ENCODE peak calls at places on chromosomes 7 and 10, in eight cellular contexts. J, O, S, W, A, Y, B and K are unnamed samples.

GRCh38 chr7:37359662-37360444 is 88.8 kb downstream of the ELMO1 start:
- DNase-seq in Y (no peak), W (no peak), B (no peak), S (no peak), J (no peak), A (no peak), O (no peak), K (no peak)

GRCh38 chr10:102975483-102976057 is 57.5 kb downstream of the CNNM2 start:
- DNase-seq in S (no peak), O (peak), A (no peak), Y (no peak), B (peak), J (peak), W (no peak), K (no peak)

GRCh38 chr10:35306852-35307251 is 29.5 kb upstream of the CCNY start:
- DNase-seq in Y (peak), S (no peak), O (peak), J (peak), A (no peak), B (peak), W (peak), K (peak)

GRCh38 chr10:112187527-112187926 is 4.0 kb upstream of the GPAM start:
- DNase-seq in A (no peak), O (no peak), S (no peak), Y (no peak), W (no peak), B (no peak), J (no peak), K (no peak)

GRCh38 chr7:148772297-148773089 is 73.8 kb downstream of the CUL1 start:
- DNase-seq in B (peak), W (peak), O (peak), J (peak), S (peak), Y (no peak), A (no peak), K (peak)

GRCh38 chr7:129017264-129017663 is 37.6 kb downstream of the TNPO3 start:
- DNase-seq in W (no peak), A (no peak), J (no peak), S (no peak), B (no peak), Y (no peak), O (no peak), K (no peak)

GRCh38 chr10:8221481-8221880 is 167.0 kb downstream of the GATA3 start:
- DNase-seq in J (no peak), W (no peak), Y (no peak), B (no peak), O (no peak), S (no peak), A (no peak), K (no peak)

GRCh38 chr10:132451506-132452215 is 54.7 kb downstream of the PWWP2B start:
- DNase-seq in W (no peak), O (no peak), B (no peak), S (no peak), J (no peak), Y (no peak), A (no peak), K (no peak)

GRCh38 chr10:8544057-8544380 is 489.5 kb downstream of the GATA3 start:
- DNase-seq in W (peak), Y (no peak), B (no peak), S (no peak), O (no peak), J (no peak), A (no peak), K (peak)

GRCh38 chr7:114422478-114423217 is 8.0 kb downstream of the FOXP2 start:
- DNase-seq in Y (no peak), J (no peak), A (peak), B (no peak), W (no peak), O (peak), S (peak), K (no peak)

GRCh38 chr10:50461123-50461522 is 162.6 kb downstream of the SGMS1 start:
- DNase-seq in S (no peak), A (no peak), W (no peak), J (no peak), O (no peak), Y (no peak), B (no peak), K (no peak)

GRCh38 chr10:61662794-61663259 is at the start of gene CABCOCO1:
- DNase-seq in Y (no peak), S (peak), O (peak), A (peak), J (peak), W (no peak), B (peak), K (peak)

GRCh38 chr7:47722126-47722525 is 140.2 kb upstream of the TNS3 start:
- DNase-seq in W (no peak), A (no peak), S (no peak), O (no peak), J (no peak), Y (no peak), B (no peak), K (no peak)

GRCh38 chr10:46218921-46219320 is 67.9 kb upstream of the ANTXRL start:
- DNase-seq in Y (peak), A (no peak), B (no peak), J (no peak), W (no peak), O (no peak), S (no peak), K (no peak)

GRCh38 chr7:98551541-98552273 is 65.4 kb upstream of the NPTX2 start:
- DNase-seq in S (no peak), O (no peak), J (no peak), B (no peak), W (no peak), Y (no peak), A (no peak), K (peak)

GRCh38 chr7:21542891-21543527 is at the start of gene DNAH11:
- DNase-seq in W (no peak), S (no peak), A (peak), Y (peak), J (peak), B (peak), O (peak), K (peak)
- TF ChIP-seq EZH2 in W (no peak), S (no peak), A (no peak), Y (no peak), J (no peak), B (no peak), O (no peak), K (no peak)

GRCh38 chr10:99540339-99540672 is 7.6 kb downstream of the NKX2-3 start:
- DNase-seq in O (no peak), J (no peak), A (peak), B (no peak), Y (no peak), S (no peak), W (no peak), K (no peak)
- TF ChIP-seq EZH2 in O (no peak), J (no peak), A (no peak), B (no peak), Y (no peak), S (no peak), W (no peak), K (peak)

GRCh38 chr7:76281006-76281705 is 21.3 kb upstream of the HSPB1 start:
- DNase-seq in W (no peak), Y (no peak), B (no peak), S (no peak), J (no peak), O (peak), A (no peak), K (no peak)
- TF ChIP-seq EZH2 in W (peak), Y (no peak), B (peak), S (no peak), J (peak), O (peak), A (peak), K (peak)

GRCh38 chr10:94011296-94011695 is 17.6 kb downstream of the PLCE1 start:
- DNase-seq in J (no peak), B (no peak), Y (no peak), O (no peak), W (peak), S (no peak), A (no peak), K (no peak)
- TF ChIP-seq EZH2 in J (no peak), B (no peak), Y (no peak), O (no peak), W (no peak), S (no peak), A (no peak), K (no peak)

DNA sequence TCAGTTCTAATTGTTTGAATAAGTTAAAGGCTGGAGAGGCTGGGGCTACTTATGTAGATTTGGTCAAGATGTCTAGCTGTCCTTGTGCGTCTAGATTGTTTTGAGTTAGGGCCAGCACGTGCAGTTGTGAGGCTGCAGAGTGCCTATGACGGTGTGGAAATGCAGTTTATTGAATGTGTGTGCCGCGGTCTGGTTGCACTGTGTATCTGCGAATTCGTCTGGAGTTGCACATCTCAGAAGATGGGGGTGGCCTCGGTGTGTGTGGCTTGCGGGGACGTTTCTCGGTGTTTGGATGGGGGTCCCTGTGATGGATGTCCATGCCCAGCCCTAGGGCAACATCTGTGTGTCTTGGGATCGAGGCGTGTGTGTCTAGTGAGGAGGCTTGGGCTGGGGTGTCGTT is 10.2 kb downstream of the EMX2 start:
- DNase-seq in O (peak), J (no peak), B (no peak), W (no peak), S (no peak), Y (no peak), A (no peak), K (no peak)
- TF ChIP-seq EZH2 in O (no peak), J (peak), B (peak), W (no peak), S (no peak), Y (no peak), A (peak), K (peak)

GRCh38 chr10:101222683-101223273 is 6.5 kb downstream of the LBX1 start:
- DNase-seq in A (peak), O (peak), S (no peak), J (no peak), W (no peak), Y (no peak), B (no peak), K (no peak)
- TF ChIP-seq EZH2 in A (peak), O (peak), S (no peak), J (peak), W (no peak), Y (no peak), B (no peak), K (peak)